ENCODE peak calls at places on chromosomes 5 and 9, in seven cellular contexts. P is aorta, V is mucosa of descending colon, X is tibial artery, Z is BE2C, N is neural progenitor cell, D is thoracic aorta. Q is an unnamed sample.

GRCh38 chr9:70639853-70640814 is 225.7 kb upstream of the KLF9 start:
- DNase-seq in P (no peak), V (no peak), X (no peak), Z (peak; percentile 34), N (peak; percentile 77), D (no peak), Q (no peak)

GRCh38 chr5:132824426-132824825 is 6.0 kb downstream of the SHROOM1 start:
- DNase-seq in P (no peak), V (no peak), X (no peak), Z (no peak), N (no peak), D (no peak), Q (no peak)

GRCh38 chr9:86792136-86792535 is 155.2 kb downstream of the GAS1 start:
- DNase-seq in P (no peak), V (no peak), X (no peak), Z (no peak), N (no peak), D (no peak), Q (no peak)

GRCh38 chr5:84450617-84451414 is 66.1 kb upstream of the EDIL3 start:
- DNase-seq in P (no peak), V (no peak), X (no peak), Z (no peak), N (no peak), D (no peak), Q (no peak)

GRCh38 chr9:89791754-89792153 is 186.9 kb downstream of the GADD45G start:
- DNase-seq in P (no peak), V (no peak), X (no peak), Z (peak; percentile 33), N (no peak), D (no peak), Q (no peak)

GRCh38 chr5:33892419-33893151 is 795 bp upstream of the ADAMTS12 start:
- DNase-seq in P (peak; percentile 80), V (no peak), X (no peak), Z (no peak), N (peak; percentile 68), D (peak; percentile 34), Q (peak; percentile 59)

GRCh38 chr9:88418715-88419540 is 30.7 kb downstream of the SPIN1 start:
- DNase-seq in P (no peak), V (no peak), X (no peak), Z (no peak), N (no peak), D (no peak), Q (no peak)

GRCh38 chr5:10452768-10453331 is 11.2 kb downstream of the ROPN1L start:
- DNase-seq in P (no peak), V (no peak), X (no peak), Z (peak; percentile 37), N (peak; percentile 82), D (no peak), Q (no peak)

GRCh38 chr9:120919639-120920494 is 6.7 kb downstream of the TRAF1 start:
- DNase-seq in P (no peak), V (no peak), X (no peak), Z (no peak), N (no peak), D (no peak), Q (no peak)

GRCh38 chr9:92764988-92765936 is 629 bp upstream of the BICD2 start:
- DNase-seq in P (peak; percentile 99), V (peak; percentile 98), X (peak; percentile 99), Z (peak; percentile 99), N (peak; percentile 99), D (peak; percentile 90), Q (peak; percentile 98)

GRCh38 chr5:137834498-137834897 is 33.2 kb upstream of the MYOT start:
- DNase-seq in P (no peak), V (no peak), X (no peak), Z (no peak), N (no peak), D (no peak), Q (no peak)
- H3K4me1 ChIP-seq in P (peaks cover 3% of the 10 kb centered on the region), V (no peaks in the 10 kb centered on the region), X (peaks cover 66% of the 10 kb centered on the region), Z (peaks cover 10% of the 10 kb centered on the region), N (peaks cover 10% of the 10 kb centered on the region), D (peaks cover 90% of the 10 kb centered on the region), Q (no peaks in the 10 kb centered on the region)

DNA sequence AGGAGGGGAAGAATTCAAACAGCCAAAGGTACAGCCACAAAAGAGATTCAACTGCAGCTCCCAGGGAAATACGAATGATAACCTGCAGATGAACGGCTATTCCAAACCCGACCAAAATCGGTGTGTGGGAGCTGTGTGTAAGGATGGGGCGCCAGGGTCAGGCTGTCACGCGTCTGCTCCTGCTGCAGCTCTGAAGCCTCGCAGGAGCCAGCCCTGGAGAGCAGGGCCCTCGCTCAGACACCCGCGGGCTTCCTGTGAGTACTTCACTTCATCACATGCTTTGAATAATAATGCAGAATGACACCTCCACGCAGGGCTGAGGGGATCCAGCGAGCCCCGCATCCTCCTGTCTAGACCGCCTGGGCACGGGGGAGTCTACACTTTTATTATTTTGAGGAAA is 307.5 kb upstream of the IRX2 start:
- DNase-seq in P (no peak), V (no peak), X (no peak), Z (no peak), N (no peak), D (no peak), Q (no peak)
- H3K9me3 ChIP-seq in P (peaks cover 4% of the 10 kb centered on the region), V (peaks cover 21% of the 10 kb centered on the region), X (no peaks in the 10 kb centered on the region), Z (peaks cover 3% of the 10 kb centered on the region), N (no peaks in the 10 kb centered on the region), D (no peaks in the 10 kb centered on the region), Q (no peaks in the 10 kb centered on the region)

DNA sequence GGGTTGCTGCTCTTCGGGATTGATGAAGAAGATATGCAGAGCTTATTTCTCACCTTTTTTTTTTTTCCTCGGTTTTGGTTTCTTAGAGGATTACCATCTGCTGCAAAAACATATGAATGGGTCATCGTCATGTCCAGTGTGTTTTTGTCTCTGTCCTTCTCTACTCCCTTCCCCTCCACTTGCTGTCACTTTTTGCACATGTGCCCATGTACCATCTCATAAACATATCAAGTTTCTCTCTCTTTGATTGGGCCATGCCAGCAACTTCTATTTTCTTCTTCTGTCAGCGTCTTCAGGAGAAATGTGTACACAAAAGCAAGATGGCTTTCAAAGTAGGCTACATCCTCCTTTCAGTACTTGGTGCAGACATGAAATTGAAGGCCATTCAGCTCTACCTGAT is 57.1 kb downstream of the ZNF462 start:
- DNase-seq in P (no peak), V (no peak), X (no peak), Z (no peak), N (no peak), D (no peak), Q (no peak)
- H3K4me1 ChIP-seq in P (peaks cover 6% of the 10 kb centered on the region), V (peaks cover 23% of the 10 kb centered on the region), X (peaks cover 13% of the 10 kb centered on the region), Z (peaks cover 33% of the 10 kb centered on the region), N (peaks cover 21% of the 10 kb centered on the region), D (no peaks in the 10 kb centered on the region), Q (peaks cover 19% of the 10 kb centered on the region)

GRCh38 chr5:141250576-141250975 is 5.4 kb downstream of the PCDHB15 start:
- DNase-seq in P (no peak), V (no peak), X (no peak), Z (no peak), N (peak; percentile 21), D (no peak), Q (no peak)
- H3K9me3 ChIP-seq in P (peaks cover 20% of the 10 kb centered on the region), V (peaks cover 96% of the 10 kb centered on the region), X (peaks cover 23% of the 10 kb centered on the region), Z (peaks cover 4% of the 10 kb centered on the region), N (peaks cover 29% of the 10 kb centered on the region), D (peaks cover 94% of the 10 kb centered on the region), Q (peaks cover 10% of the 10 kb centered on the region)

GRCh38 chr9:114392749-114393112 is 4.9 kb upstream of the AKNA start:
- DNase-seq in P (no peak), V (no peak), X (no peak), Z (no peak), N (no peak), D (no peak), Q (peak; percentile 59)
- H3K4me1 ChIP-seq in P (no peaks in the 10 kb centered on the region), V (peaks cover 73% of the 10 kb centered on the region), X (peaks cover 64% of the 10 kb centered on the region), Z (no peaks in the 10 kb centered on the region), N (peaks cover 22% of the 10 kb centered on the region), D (peaks cover 87% of the 10 kb centered on the region), Q (peaks cover 35% of the 10 kb centered on the region)

GRCh38 chr9:137476856-137477255 is 17.7 kb upstream of the NSMF start:
- DNase-seq in P (no peak), V (peak; percentile 9), X (no peak), Z (no peak), N (no peak), D (no peak), Q (no peak)
- H3K9me3 ChIP-seq in P (peaks cover 2% of the 10 kb centered on the region), V (peaks cover 15% of the 10 kb centered on the region), X (no peaks in the 10 kb centered on the region), Z (no peaks in the 10 kb centered on the region), N (no peaks in the 10 kb centered on the region), D (peaks cover 9% of the 10 kb centered on the region), Q (no peaks in the 10 kb centered on the region)

GRCh38 chr9:71966601-71967000 is 55.2 kb downstream of the C9orf85 start:
- DNase-seq in P (no peak), V (no peak), X (no peak), Z (no peak), N (peak; percentile 5), D (no peak), Q (no peak)

GRCh38 chr9:71968541-71969090 is 57.2 kb downstream of the C9orf85 start:
- DNase-seq in P (no peak), V (no peak), X (no peak), Z (no peak), N (no peak), D (no peak), Q (no peak)

GRCh38 chr9:71962328-71962727 is 50.9 kb downstream of the C9orf85 start:
- DNase-seq in P (no peak), V (no peak), X (no peak), Z (no peak), N (no peak), D (no peak), Q (no peak)

DNA sequence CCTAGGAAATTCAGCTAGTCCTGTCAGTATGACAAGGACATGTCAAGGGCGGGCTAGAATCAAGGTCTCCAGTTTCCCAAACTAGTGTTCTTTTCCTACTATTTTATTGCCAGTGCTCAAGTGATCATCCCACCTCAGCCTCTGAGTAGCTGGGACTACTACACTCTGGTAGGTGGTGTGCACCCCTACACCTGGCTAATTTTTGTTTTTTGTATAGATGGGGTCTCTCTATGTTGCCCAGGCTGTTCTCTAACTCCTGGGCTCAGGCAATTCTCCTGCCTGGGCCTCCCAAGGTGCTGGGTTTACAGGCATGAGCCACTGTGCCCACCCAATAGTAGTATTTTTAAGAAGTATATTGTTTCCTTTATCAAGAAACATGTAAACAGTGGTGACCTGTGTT is 54.0 kb downstream of the C9orf85 start:
- DNase-seq in P (no peak), V (no peak), X (no peak), Z (no peak), N (no peak), D (no peak), Q (no peak)
- H3K4me1 ChIP-seq in P (no peaks in the 10 kb centered on the region), V (peaks cover 7% of the 10 kb centered on the region), X (no peaks in the 10 kb centered on the region), Z (no peaks in the 10 kb centered on the region), N (peaks cover 16% of the 10 kb centered on the region), D (no peaks in the 10 kb centered on the region), Q (no peaks in the 10 kb centered on the region)

GRCh38 chr5:141427783-141428426 is 2.4 kb upstream of the PCDHGA12 start:
- DNase-seq in P (no peak), V (no peak), X (no peak), Z (no peak), N (no peak), D (no peak), Q (no peak)
- H3K9me3 ChIP-seq in P (peaks cover 40% of the 10 kb centered on the region), V (peaks cover 99% of the 10 kb centered on the region), X (peaks cover 23% of the 10 kb centered on the region), Z (peaks cover 9% of the 10 kb centered on the region), N (peaks cover 64% of the 10 kb centered on the region), D (peaks cover 98% of the 10 kb centered on the region), Q (peaks cover 17% of the 10 kb centered on the region)

Q was measured in ovary.